ENCODE peak calls at places on chromosomes 13 and 19, in five cellular contexts. Y is OCI-LY7, G is GM13977, R is RWPE1, A is psoas muscle. I is an unnamed sample.

GRCh38 chr13:71242191-71242590 is 624.8 kb downstream of the DACH1 start:
- DNase-seq in G (no peak), Y (no peak), A (no peak), R (no peak), I (no peak)

GRCh38 chr13:36088463-36088862 is 42.7 kb downstream of the DCLK1 start:
- DNase-seq in Y (no peak), G (no peak), A (no peak), R (no peak), I (no peak)

GRCh38 chr13:105432408-105432807 is 1103.1 kb downstream of the EFNB2 start:
- DNase-seq in G (no peak), R (no peak), A (no peak), Y (no peak), I (no peak)

GRCh38 chr13:65154661-65155447 is 2075.3 kb downstream of the PCDH9 start:
- DNase-seq in R (no peak), G (peak), A (no peak), Y (no peak), I (no peak)

GRCh38 chr13:20714161-20714560 is 10.7 kb downstream of the IL17D start:
- DNase-seq in R (no peak), G (peak), Y (no peak), A (no peak), I (no peak)

GRCh38 chr13:99228737-99229691 is 28.4 kb downstream of the UBAC2 start:
- DNase-seq in Y (peak), G (peak), R (peak), A (no peak), I (peak)

GRCh38 chr13:26923824-26924605 is 163.4 kb upstream of the GPR12 start:
- DNase-seq in R (no peak), G (no peak), A (no peak), Y (no peak), I (no peak)

GRCh38 chr13:24038846-24039330 is 121.6 kb upstream of the SPATA13 start:
- DNase-seq in G (no peak), Y (no peak), A (no peak), R (no peak), I (no peak)

GRCh38 chr13:66461021-66461420 is 769.1 kb downstream of the PCDH9 start:
- DNase-seq in R (no peak), G (no peak), A (no peak), Y (no peak), I (no peak)

GRCh38 chr13:113209336-113209879 is at the start of gene CUL4A:
- DNase-seq in Y (peak), R (peak), A (peak), G (peak), I (peak)

GRCh38 chr13:112714772-112715569 is 25.1 kb downstream of the ATP11A start:
- DNase-seq in G (no peak), A (peak), R (no peak), Y (no peak), I (no peak)

GRCh38 chr19:3440082-3440481 is 40.2 kb downstream of the SMIM24 start:
- DNase-seq in G (peak), Y (peak), A (peak), R (no peak), I (peak)

GRCh38 chr13:82647540-82647939 is 1234.7 kb downstream of the SLITRK1 start:
- DNase-seq in Y (no peak), R (no peak), A (no peak), G (no peak), I (no peak)

GRCh38 chr19:50415661-50416033 is 3.1 kb upstream of the SPIB start:
- DNase-seq in A (no peak), G (peak), Y (peak), R (no peak), I (peak)

GRCh38 chr19:384801-385169 is 24.2 kb downstream of the C2CD4C start:
- DNase-seq in A (no peak), Y (peak), R (no peak), G (no peak), I (no peak)

GRCh38 chr13:103328899-103329298 is 262.7 kb upstream of the SLC10A2 start:
- DNase-seq in G (no peak), R (no peak), A (no peak), Y (no peak), I (no peak)

GRCh38 chr19:42196011-42197001 is 21.2 kb downstream of the DEDD2 start:
- DNase-seq in Y (no peak), G (no peak), A (no peak), R (no peak), I (no peak)

GRCh38 chr19:44748426-44749254 is at the start of gene BCL3:
- DNase-seq in A (peak), Y (peak), G (peak), R (peak), I (peak)

GRCh38 chr13:113582841-113583631 is 1.5 kb upstream of the TFDP1 start:
- DNase-seq in A (peak), R (no peak), G (no peak), Y (no peak), I (peak)

GRCh38 chr19:12974301-12975220 is 5.2 kb downstream of the DAND5 start:
- DNase-seq in G (peak), R (no peak), A (no peak), Y (no peak), I (peak)

DNA sequence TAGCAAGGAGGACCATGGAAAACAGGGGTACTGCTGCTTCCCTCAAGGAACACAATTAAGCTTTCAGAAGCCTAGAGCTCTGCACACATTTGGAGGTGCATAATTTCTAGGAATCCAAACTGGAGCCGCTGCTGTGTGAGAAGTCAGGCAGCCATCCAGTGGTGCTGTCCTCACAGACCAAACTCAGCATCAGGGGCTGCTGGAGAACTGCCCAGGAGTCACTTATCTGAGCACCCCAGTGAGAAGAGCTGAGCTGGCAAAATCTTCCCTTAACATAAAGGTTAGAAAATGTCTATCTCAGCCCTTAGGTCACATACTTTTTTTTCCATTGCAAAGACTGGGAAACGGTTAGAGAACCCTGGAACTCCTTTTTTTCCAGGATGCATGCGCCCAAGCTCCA is 72.8 kb downstream of the ATP7B start:
- DNase-seq in R (no peak), A (no peak), Y (no peak), G (no peak), I (no peak)
- TF ChIP-seq CTCF in R (no peak), A (no peak), Y (no peak), G (no peak), I (no peak)

GRCh38 chr13:30708541-30708940 is 26.8 kb upstream of the ALOX5AP start:
- DNase-seq in R (no peak), A (no peak), Y (no peak), G (no peak), I (no peak)
- TF ChIP-seq CTCF in R (no peak), A (no peak), Y (no peak), G (no peak), I (no peak)

DNA sequence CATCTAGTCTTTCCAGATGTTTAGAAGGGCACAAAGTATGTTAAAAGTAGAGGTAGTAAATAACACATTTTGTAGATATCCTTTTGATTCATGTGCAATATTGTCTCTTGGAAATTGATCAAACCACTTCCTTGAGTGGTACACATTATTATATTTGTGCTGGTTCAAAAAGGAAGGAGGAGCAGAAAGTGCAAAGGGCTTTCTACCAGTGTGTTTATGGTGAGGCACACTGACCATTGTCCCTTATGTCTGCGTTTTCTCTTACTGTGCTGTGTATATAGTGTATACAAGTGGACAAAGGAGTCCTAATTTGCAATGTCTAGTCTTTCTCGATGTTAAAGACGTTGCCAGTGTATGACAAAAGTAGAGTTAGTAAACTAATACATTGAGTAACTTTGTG is 41.4 kb upstream of the FLT1 start:
- DNase-seq in A (no peak), R (no peak), G (no peak), Y (no peak), I (no peak)
- TF ChIP-seq CTCF in A (no peak), R (no peak), G (no peak), Y (no peak), I (no peak)

GRCh38 chr19:15120135-15121026 is 13.2 kb downstream of the SYDE1 start:
- DNase-seq in R (no peak), Y (no peak), A (no peak), G (no peak), I (no peak)
- TF ChIP-seq CTCF in R (no peak), Y (peak), A (no peak), G (no peak), I (no peak)

GRCh38 chr13:75217949-75218348 is 264.0 kb downstream of the TBC1D4 start:
- DNase-seq in Y (no peak), R (no peak), G (no peak), A (no peak), I (no peak)
- TF ChIP-seq CTCF in Y (peak), R (no peak), G (no peak), A (no peak), I (no peak)

GRCh38 chr19:55685776-55686175 is 10.8 kb downstream of the EPN1 start:
- DNase-seq in Y (no peak), G (no peak), R (no peak), A (peak), I (no peak)
- TF ChIP-seq CTCF in Y (no peak), G (no peak), R (no peak), A (no peak), I (no peak)

GRCh38 chr13:74118328-74118727 is 15.9 kb downstream of the KLF12 start:
- DNase-seq in A (no peak), R (no peak), G (no peak), Y (no peak), I (no peak)
- TF ChIP-seq CTCF in A (no peak), R (no peak), G (no peak), Y (no peak), I (no peak)

DNA sequence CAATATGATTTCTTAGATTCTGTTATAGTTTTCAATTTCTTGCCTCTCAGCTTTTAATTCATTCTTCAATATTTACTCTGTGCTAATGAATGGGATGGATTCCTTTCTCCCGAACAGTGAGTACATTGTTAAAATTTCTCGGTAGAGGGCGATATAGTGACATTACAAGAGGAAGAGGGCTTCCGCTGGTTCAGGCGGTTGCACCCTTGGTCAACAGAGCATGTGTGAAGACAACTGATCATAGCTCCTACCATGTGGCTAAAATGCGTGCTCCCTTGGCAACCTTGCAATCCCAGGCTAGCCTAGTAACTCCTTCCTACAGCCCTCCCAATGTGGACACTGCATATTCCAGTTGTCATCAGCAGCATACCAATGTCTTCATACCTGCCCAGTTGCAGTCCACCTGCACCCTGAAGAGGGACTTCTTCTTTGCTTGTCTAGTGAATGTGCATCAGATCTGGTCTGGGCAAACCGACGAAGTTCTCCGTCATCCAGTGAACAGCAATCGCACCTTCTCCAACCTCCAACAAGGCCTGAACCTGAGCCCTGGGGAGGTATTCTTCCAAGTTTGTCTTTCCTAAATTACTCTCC is 653.0 kb upstream of the GPC6 start:
- DNase-seq in G (peak), A (no peak), Y (no peak), R (no peak), I (no peak)
- TF ChIP-seq CTCF in G (peak), A (no peak), Y (no peak), R (no peak), I (no peak)

DNA sequence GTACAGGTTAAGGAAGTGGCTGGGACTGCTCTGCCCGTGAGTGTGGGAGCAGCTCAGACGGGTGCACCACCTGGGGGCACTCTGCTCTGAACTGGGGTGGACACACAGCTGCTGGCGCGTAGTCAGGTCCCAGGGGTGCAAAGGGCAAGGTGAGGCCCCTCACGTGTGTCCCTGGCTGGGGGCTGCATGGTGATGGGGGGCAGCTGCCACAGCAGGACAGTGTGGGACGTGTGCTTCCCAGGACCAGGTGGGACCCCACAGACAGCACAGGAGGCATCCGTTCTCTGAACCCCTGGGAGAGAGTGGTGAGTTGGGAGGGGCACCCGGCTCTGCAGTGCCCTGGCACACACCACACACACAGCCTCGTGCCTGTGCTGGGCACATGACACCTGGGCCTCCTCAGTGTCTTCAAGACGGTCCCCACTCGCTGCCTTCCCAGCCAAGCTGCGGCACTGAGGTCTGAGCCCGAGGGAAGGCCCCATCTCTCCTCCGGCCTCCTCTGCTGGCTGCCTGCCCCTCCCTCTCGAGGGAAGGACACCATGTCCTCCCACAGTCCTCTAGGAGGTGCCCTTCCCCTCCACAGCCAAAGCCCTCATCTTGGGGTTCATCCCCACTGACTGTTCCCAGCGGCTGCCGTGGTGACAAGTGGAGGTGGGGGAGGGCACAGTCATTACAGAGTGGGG is 24.7 kb downstream of the CILP2 start:
- DNase-seq in Y (no peak), G (no peak), A (no peak), R (no peak), I (no peak)
- TF ChIP-seq CTCF in Y (no peak), G (peak), A (no peak), R (no peak), I (peak)